ENCODE peak calls at places on chromosomes 4 and X, in four cellular contexts. M, P, F and Q are unnamed samples.

GRCh38 chr4:14504162-14504561 is 498.1 kb upstream of the CPEB2 start:
- DNase-seq in P (no peak), M (no peak), F (no peak), Q (no peak)

GRCh38 chr4:17236686-17237085 is 275.2 kb downstream of the QDPR start:
- DNase-seq in M (no peak), P (peak), F (no peak), Q (no peak)

GRCh38 chr4:156889616-156890594 is 81.7 kb downstream of the PDGFC start:
- DNase-seq in F (no peak), M (no peak), P (peak), Q (no peak)

GRCh38 chr4:79576480-79576803 is 168.4 kb upstream of the GK2 start:
- DNase-seq in M (peak), F (no peak), P (peak), Q (peak)

GRCh38 chr4:184503869-184504300 is 29.5 kb upstream of the IRF2 start:
- DNase-seq in P (no peak), M (no peak), F (no peak), Q (no peak)

GRCh38 chr4:105061136-105061696 is 85.5 kb upstream of the TET2 start:
- DNase-seq in M (no peak), P (peak), F (no peak), Q (no peak)

GRCh38 chr4:57442834-57443291 is 332.7 kb upstream of the IGFBP7 start:
- DNase-seq in F (peak), M (peak), P (peak), Q (peak)

GRCh38 chrX:154600962-154601374 is 16.0 kb downstream of the CTAG1A start:
- DNase-seq in F (no peak), M (no peak), P (peak), Q (no peak)

GRCh38 chrX:15838017-15838416 is 16.6 kb downstream of the AP1S2 start:
- DNase-seq in M (peak), F (no peak), P (peak), Q (no peak)

GRCh38 chrX:55907968-55908607 is 190.5 kb downstream of the RRAGB start:
- DNase-seq in P (peak), F (no peak), M (peak), Q (no peak)

GRCh38 chrX:20378291-20378920 is 111.7 kb upstream of the RPS6KA3 start:
- DNase-seq in M (peak), P (peak), F (no peak), Q (no peak)

GRCh38 chr4:7105261-7105660 is 37.4 kb upstream of the GRPEL1 start:
- DNase-seq in M (no peak), P (no peak), F (no peak), Q (no peak)

GRCh38 chr4:87804871-87805270 is 5.5 kb downstream of the IBSP start:
- DNase-seq in M (no peak), P (no peak), F (no peak), Q (peak)

GRCh38 chrX:83508526-83509245 is 596 bp downstream of the POU3F4 start:
- DNase-seq in P (no peak), F (no peak), M (no peak), Q (no peak)

GRCh38 chrX:154072192-154072591 is 25.3 kb downstream of the MECP2 start:
- DNase-seq in F (no peak), P (no peak), M (no peak), Q (no peak)

GRCh38 chr4:39718366-39719323 is 20.7 kb downstream of the UBE2K start:
- DNase-seq in P (no peak), M (no peak), F (no peak), Q (no peak)

GRCh38 chr4:53818112-53818511 is 226.8 kb upstream of the LNX1 start:
- DNase-seq in P (no peak), F (no peak), M (no peak), Q (no peak)

GRCh38 chrX:120213438-120214265 is 37.0 kb upstream of the ZBTB33 start:
- DNase-seq in P (peak), M (peak), F (peak), Q (peak)

GRCh38 chr4:182555997-182556418 is 312.8 kb downstream of the TENM3 start:
- DNase-seq in F (no peak), M (no peak), P (peak), Q (peak)

GRCh38 chrX:120453985-120454384 is 15.1 kb downstream of the LAMP2 start:
- DNase-seq in M (no peak), P (peak), F (no peak), Q (no peak)

GRCh38 chrX:45191383-45191782 is 9.3 kb downstream of the DIPK2B start:
- DNase-seq in M (no peak), P (no peak), F (no peak), Q (no peak)

GRCh38 chr4:184448828-184449227 is 25.5 kb downstream of the IRF2 start:
- DNase-seq in F (no peak), M (no peak), P (no peak), Q (no peak)

GRCh38 chr4:6889101-6889735 is 20.4 kb upstream of the TBC1D14 start:
- DNase-seq in P (no peak), F (no peak), M (no peak), Q (no peak)

GRCh38 chrX:1546601-1547275 is 9.8 kb upstream of the P2RY8 start:
- DNase-seq in P (no peak), F (no peak), M (no peak), Q (no peak)

GRCh38 chr4:1026115-1026514 is 14.7 kb downstream of the FGFRL1 start:
- DNase-seq in P (peak), M (no peak), F (no peak), Q (no peak)

GRCh38 chr4:83083925-83084475 is 30.5 kb downstream of the PLAC8 start:
- DNase-seq in P (no peak), F (no peak), M (no peak), Q (no peak)

GRCh38 chrX:115047181-115047580 is 29.8 kb upstream of the IL13RA2 start:
- DNase-seq in M (no peak), F (no peak), P (no peak), Q (no peak)

GRCh38 chrX:50903387-50904027 is 7.0 kb upstream of the BMP15 start:
- DNase-seq in P (peak), M (peak), F (peak), Q (peak)

GRCh38 chr4:132114885-132115284 is 1034.2 kb upstream of the PCDH10 start:
- DNase-seq in P (no peak), F (no peak), M (no peak), Q (no peak)

GRCh38 chr4:40480291-40480690 is 145.2 kb downstream of the CHRNA9 start:
- DNase-seq in F (no peak), P (no peak), M (no peak), Q (no peak)

GRCh38 chr4:1583859-1584258 is 100.3 kb downstream of the FAM53A start:
- DNase-seq in M (no peak), F (no peak), P (no peak), Q (no peak)

GRCh38 chr4:83751336-83751949 is 215.5 kb downstream of the GPAT3 start:
- DNase-seq in M (no peak), P (peak), F (no peak), Q (no peak)

GRCh38 chr4:129972257-129972656 is 876.3 kb downstream of the C4orf33 start:
- DNase-seq in M (peak), F (no peak), P (peak), Q (no peak)

GRCh38 chr4:184811484-184812180 is 14.1 kb downstream of the ACSL1 start:
- DNase-seq in M (no peak), P (peak), F (no peak), Q (no peak)

GRCh38 chrX:23554304-23554703 is 113.0 kb upstream of the PRDX4 start:
- DNase-seq in P (peak), F (no peak), M (peak), Q (peak)

GRCh38 chrX:11968991-11969390 is 169.3 kb upstream of the FRMPD4 start:
- DNase-seq in F (no peak), M (peak), P (no peak), Q (no peak)

GRCh38 chr4:150818129-150818528 is 197.0 kb downstream of the LRBA start:
- DNase-seq in M (no peak), F (no peak), P (no peak), Q (no peak)

GRCh38 chr4:152038238-152038637 is 277.4 kb upstream of the GATB start:
- DNase-seq in M (no peak), F (no peak), P (no peak), Q (no peak)